ENCODE peak calls at places on chromosomes 3 and 15, in five cellular contexts. Q, B, N, G and U are unnamed samples. For H3K79me2, the result is how much of the 10 kb centered on the place peaks cover.

GRCh38 chr3:94617312-94617711 is 554.5 kb downstream of the NSUN3 start:
- DNase-seq in Q (no peak), B (no peak), N (no peak), G (no peak), U (no peak)

GRCh38 chr3:32089476-32089875 is 16.9 kb upstream of the GPD1L start:
- DNase-seq in Q (no peak), B (no peak), N (no peak), G (no peak), U (no peak)

GRCh38 chr15:39140060-39140604 is 440.7 kb upstream of the THBS1 start:
- DNase-seq in Q (peak), B (peak), N (peak), G (no peak), U (no peak)

GRCh38 chr15:99744142-99744541 is 10.9 kb upstream of the LYSMD4 start:
- DNase-seq in Q (no peak), B (no peak), N (no peak), G (no peak), U (no peak)

GRCh38 chr3:95228416-95228815 is 1165.6 kb downstream of the NSUN3 start:
- DNase-seq in Q (no peak), B (no peak), N (no peak), G (no peak), U (no peak)

GRCh38 chr15:99438222-99438592 is 127.6 kb upstream of the MEF2A start:
- DNase-seq in Q (no peak), B (no peak), N (no peak), G (no peak), U (no peak)

GRCh38 chr3:10198761-10199688 is 34.3 kb downstream of the IRAK2 start:
- DNase-seq in Q (peak), B (peak), N (no peak), G (peak), U (no peak)

GRCh38 chr3:166013073-166013679 is 176.0 kb upstream of the BCHE start:
- DNase-seq in Q (peak), B (no peak), N (peak), G (no peak), U (no peak)

GRCh38 chr3:179136195-179136594 is 12.0 kb upstream of the PIK3CA start:
- DNase-seq in Q (no peak), B (no peak), N (no peak), G (no peak), U (no peak)

GRCh38 chr3:128497305-128498126 is 4.5 kb upstream of the GATA2 start:
- DNase-seq in Q (no peak), B (peak), N (peak), G (no peak), U (peak)

GRCh38 chr3:182909318-182910040 is 70.9 kb downstream of the DCUN1D1 start:
- DNase-seq in Q (no peak), B (peak), N (peak), G (no peak), U (no peak)

GRCh38 chr15:76429661-76430060 is 93.1 kb downstream of the ISL2 start:
- DNase-seq in Q (no peak), B (no peak), N (no peak), G (no peak), U (no peak)

DNA sequence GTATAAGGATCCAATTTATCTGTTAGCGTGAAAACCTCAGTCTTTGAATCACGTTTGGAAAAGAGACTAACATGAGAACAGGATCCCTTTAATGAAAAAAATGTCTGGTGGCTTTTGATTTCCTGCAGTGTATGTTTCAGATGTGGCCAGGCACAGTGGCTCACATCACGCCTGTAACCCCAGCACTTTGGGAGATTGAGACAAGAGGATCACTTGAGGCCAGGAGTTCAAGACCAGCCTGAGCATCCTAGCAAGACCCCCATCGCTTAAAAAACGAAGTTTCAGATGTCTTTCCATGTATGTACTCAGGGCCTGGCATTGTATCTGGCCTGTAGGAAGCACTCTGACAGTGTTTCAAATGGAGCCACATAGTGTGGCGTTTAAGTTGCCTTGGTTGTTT is 169.3 kb downstream of the KLHL25 start:
- DNase-seq in Q (no peak), B (no peak), N (no peak), G (no peak), U (no peak)
- H3K79me2 ChIP-seq in Q (under half), B (under half), N (half or more), G (under half), U (under half)

GRCh38 chr15:88915354-88915753 is 2.2 kb upstream of the MFGE8 start:
- DNase-seq in Q (no peak), B (no peak), N (no peak), G (no peak), U (no peak)

GRCh38 chr15:88913850-88914169 is 631 bp upstream of the MFGE8 start:
- DNase-seq in Q (no peak), B (no peak), N (no peak), G (no peak), U (no peak)

GRCh38 chr15:88917764-88918163 is 4.6 kb upstream of the MFGE8 start:
- DNase-seq in Q (no peak), B (no peak), N (no peak), G (no peak), U (no peak)

GRCh38 chr15:88920186-88920891 is 7.2 kb upstream of the MFGE8 start:
- DNase-seq in Q (no peak), B (no peak), N (no peak), G (no peak), U (no peak)

DNA sequence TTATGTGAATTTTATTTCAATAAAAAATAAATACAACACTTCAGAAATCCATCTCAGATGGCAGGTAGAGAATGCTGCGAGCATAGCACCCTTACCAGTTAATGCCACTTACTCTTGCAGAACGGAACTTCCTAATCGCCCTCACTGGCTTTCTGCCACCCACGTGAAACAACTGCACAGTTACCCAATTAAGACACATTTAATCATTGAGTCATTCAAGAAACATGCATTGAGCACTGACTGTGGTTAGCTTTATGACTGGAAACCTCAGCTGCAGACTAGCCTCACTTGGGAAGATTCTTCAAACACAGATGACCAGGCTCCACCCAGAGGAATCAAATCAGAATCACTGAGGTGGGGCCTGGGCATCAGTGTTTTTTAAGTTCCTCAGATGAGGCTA is 5.6 kb upstream of the MFGE8 start:
- DNase-seq in Q (no peak), B (no peak), N (no peak), G (peak), U (peak)
- TF ChIP-seq RFX5 in Q (no peak), B (no peak), N (no peak), G (no peak), U (no peak)

GRCh38 chr3:23954144-23954543 is 9.1 kb downstream of the NR1D2 start:
- DNase-seq in Q (no peak), B (no peak), N (no peak), G (no peak), U (no peak)

GRCh38 chr3:23950303-23950702 is 5.2 kb downstream of the NR1D2 start:
- DNase-seq in Q (no peak), B (no peak), N (no peak), G (no peak), U (no peak)

GRCh38 chr3:23953523-23953922 is 8.4 kb downstream of the NR1D2 start:
- DNase-seq in Q (no peak), B (peak), N (peak), G (no peak), U (no peak)

GRCh38 chr3:23949784-23950183 is 4.7 kb downstream of the NR1D2 start:
- DNase-seq in Q (peak), B (no peak), N (no peak), G (peak), U (no peak)

GRCh38 chr3:23952646-23953045 is 7.6 kb downstream of the NR1D2 start:
- DNase-seq in Q (no peak), B (no peak), N (no peak), G (peak), U (no peak)
- H3K79me2 ChIP-seq in Q (half or more), B (under half), N (half or more), G (under half), U (half or more)

GRCh38 chr15:34362047-34362773 is 4.8 kb downstream of the LPCAT4 start:
- DNase-seq in Q (no peak), B (no peak), N (no peak), G (no peak), U (no peak)
- TF ChIP-seq RFX5 in Q (no peak), B (no peak), N (no peak), G (no peak), U (no peak)

GRCh38 chr3:196931828-196932587 is 10.3 kb downstream of the NCBP2 start:
- DNase-seq in Q (no peak), B (no peak), N (no peak), G (no peak), U (no peak)

GRCh38 chr3:196931157-196931556 is 11.2 kb downstream of the NCBP2 start:
- DNase-seq in Q (no peak), B (no peak), N (no peak), G (no peak), U (no peak)

GRCh38 chr3:196938124-196938523 is 4.2 kb downstream of the NCBP2 start:
- DNase-seq in Q (no peak), B (no peak), N (no peak), G (no peak), U (no peak)

GRCh38 chr3:196932600-196932999 is 9.7 kb downstream of the NCBP2 start:
- DNase-seq in Q (no peak), B (no peak), N (no peak), G (no peak), U (no peak)

DNA sequence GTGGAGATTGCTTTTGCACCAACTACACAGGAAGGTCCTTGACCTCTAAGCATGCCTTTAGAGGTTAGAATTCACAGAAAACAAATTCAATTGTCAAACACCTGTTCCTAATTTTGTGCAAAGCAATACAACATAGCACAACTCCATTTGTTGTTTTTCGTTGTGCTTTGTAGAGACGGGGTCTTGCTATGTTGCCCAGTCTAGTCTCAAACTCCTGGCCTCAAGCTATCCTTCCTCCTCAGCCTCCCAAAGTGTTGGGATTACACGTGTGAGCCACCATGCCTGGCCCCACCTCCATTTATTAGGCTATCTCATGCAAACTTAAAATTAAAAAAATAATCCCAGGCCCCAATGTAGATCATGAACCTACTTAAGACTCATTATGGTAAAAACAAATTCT is 6.0 kb downstream of the NCBP2 start:
- DNase-seq in Q (no peak), B (no peak), N (no peak), G (no peak), U (no peak)
- H3K79me2 ChIP-seq in Q (under half), B (under half), N (under half), G (under half), U (under half)

GRCh38 chr3:5151586-5151985 is 29.5 kb downstream of the ARL8B start:
- DNase-seq in Q (no peak), B (peak), N (no peak), G (no peak), U (no peak)
- TF ChIP-seq RFX5 in Q (no peak), B (no peak), N (no peak), G (no peak), U (no peak)

DNA sequence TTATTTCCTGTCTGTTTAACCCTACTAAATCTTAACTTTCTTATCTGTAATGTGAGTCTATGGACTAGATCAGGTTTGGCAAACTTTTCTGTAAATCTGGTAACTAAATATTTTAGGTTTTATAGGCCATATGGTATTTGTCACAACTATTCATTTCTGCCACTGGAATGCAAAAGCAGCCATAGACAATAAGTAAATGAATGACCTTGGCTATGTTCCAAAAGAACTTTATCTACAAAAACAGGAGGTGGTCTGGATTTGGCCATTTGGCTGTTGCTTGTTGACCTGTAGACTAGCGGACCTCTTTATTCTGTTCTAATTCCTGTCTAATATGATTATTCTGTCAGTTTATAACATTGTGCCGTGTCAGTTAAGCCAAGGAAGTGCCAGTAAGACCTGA is 314.2 kb downstream of the LPP start:
- DNase-seq in Q (no peak), B (no peak), N (no peak), G (no peak), U (no peak)
- H3K79me2 ChIP-seq in Q (under half), B (under half), N (under half), G (under half), U (under half)